ENCODE peak calls at places on chromosomes 5 and 9, in nine cellular contexts. L is activated CD8-positive, alpha-beta T cell treated with anti-CD3 and anti-CD28 coated beads, Interleukin-2, amount 10 ng/mL, durations not matched to agents 7 days and 5 days; M is NCI-H460; V is body of pancreas; G is RKO; N is ureter; D is Panc1; P is kidney tubule cell; Y is NCI-H1694 treated with DMSO at 0.1 percent for 48 hours. Z is an unnamed sample.

GRCh38 chr5:53766683-53767082 is 206.2 kb downstream of the NDUFS4 start:
- DNase-seq in N (no peak), Y (no peak), L (no peak), G (no peak), D (no peak), P (no peak), M (no peak), V (no peak), Z (no peak)

GRCh38 chr5:138944527-138945322 is 69.6 kb upstream of the LRRTM2 start:
- DNase-seq in N (no peak), M (no peak), D (no peak), Y (no peak), L (no peak), P (peak), V (no peak), G (no peak), Z (no peak)

GRCh38 chr9:117153021-117153420 is 261.8 kb downstream of the ASTN2 start:
- DNase-seq in N (no peak), G (peak), P (peak), V (no peak), Y (no peak), L (no peak), M (no peak), D (no peak), Z (no peak)

GRCh38 chr5:134506054-134507039 is 19.1 kb upstream of the JADE2 start:
- DNase-seq in V (peak), G (no peak), N (peak), D (no peak), P (peak), M (peak), L (no peak), Y (no peak), Z (no peak)

GRCh38 chr9:21311888-21312287 is 6.8 kb upstream of the IFNA5 start:
- DNase-seq in V (no peak), D (no peak), M (no peak), Y (no peak), N (no peak), G (no peak), L (no peak), P (peak), Z (no peak)

GRCh38 chr5:128271859-128272446 is 188.4 kb downstream of the SLC12A2 start:
- DNase-seq in D (peak), L (no peak), P (peak), G (peak), M (no peak), Y (no peak), V (no peak), N (no peak), Z (peak)

GRCh38 chr5:5492087-5492933 is 69.8 kb downstream of the ICE1 start:
- DNase-seq in M (peak), G (peak), L (peak), N (no peak), Y (peak), D (peak), P (peak), V (no peak), Z (peak)

GRCh38 chr5:368162-369084 is 46.9 kb downstream of the AHRR start:
- DNase-seq in M (no peak), L (peak), V (no peak), P (no peak), D (no peak), Y (no peak), N (peak), G (no peak), Z (no peak)

GRCh38 chr9:97128919-97129318 is 90.0 kb upstream of the CTSV start:
- DNase-seq in Y (no peak), V (no peak), P (no peak), G (no peak), D (no peak), N (no peak), M (no peak), L (no peak), Z (no peak)

GRCh38 chr5:172007795-172008465 is 1.5 kb upstream of the FBXW11 start:
- DNase-seq in L (no peak), N (no peak), D (no peak), G (peak), Y (no peak), V (no peak), M (no peak), P (peak), Z (peak)

GRCh38 chr5:66010476-66010875 is 84.1 kb downstream of the ERBIN start:
- DNase-seq in G (peak), M (no peak), Y (no peak), D (peak), L (no peak), V (no peak), N (no peak), P (no peak), Z (no peak)

GRCh38 chr5:37248970-37249819 is at the start of gene CPLANE1:
- DNase-seq in M (peak), G (peak), Y (peak), D (peak), P (peak), L (peak), N (peak), V (peak), Z (no peak)

GRCh38 chr9:113580041-113580953 is 116.8 kb downstream of the RGS3 start:
- DNase-seq in D (no peak), Y (no peak), L (peak), P (peak), G (no peak), N (peak), V (peak), M (no peak), Z (no peak)

GRCh38 chr5:107630184-107630583 is 40.6 kb downstream of the EFNA5 start:
- DNase-seq in D (no peak), V (no peak), L (no peak), G (no peak), Y (no peak), M (no peak), N (no peak), P (no peak), Z (no peak)

GRCh38 chr5:83714780-83715179 is 5.9 kb downstream of the HAPLN1 start:
- DNase-seq in D (no peak), P (no peak), G (no peak), V (no peak), N (no peak), M (no peak), Y (no peak), L (no peak), Z (no peak)

GRCh38 chr9:106897223-106897622 is 34.3 kb downstream of the ZNF462 start:
- DNase-seq in M (no peak), V (no peak), Y (no peak), G (no peak), D (no peak), L (no peak), N (no peak), P (peak), Z (no peak)

GRCh38 chr5:76855961-76856360 is 6.1 kb downstream of the S100Z start:
- DNase-seq in G (no peak), L (peak), D (no peak), Y (no peak), V (no peak), M (no peak), P (no peak), N (no peak), Z (peak)

GRCh38 chr5:144142030-144142825 is 28.2 kb downstream of the YIPF5 start:
- DNase-seq in G (peak), L (no peak), Y (peak), P (peak), D (peak), N (no peak), V (no peak), M (peak), Z (peak)

GRCh38 chr5:179246227-179246626 is 99.0 kb downstream of the ADAMTS2 start:
- DNase-seq in P (no peak), N (no peak), D (no peak), V (no peak), M (no peak), G (no peak), Y (no peak), L (no peak), Z (no peak)

GRCh38 chr5:16616536-16617271 is at the start of gene RETREG1:
- DNase-seq in G (peak), D (no peak), V (peak), Y (peak), N (peak), M (peak), P (peak), L (peak), Z (no peak)

GRCh38 chr9:137194388-137194787 is 5.9 kb downstream of the SSNA1 start:
- DNase-seq in D (no peak), Y (no peak), G (no peak), N (no peak), L (no peak), M (no peak), V (peak), P (no peak), Z (no peak)

GRCh38 chr5:13227520-13227919 is 717.0 kb downstream of the DNAH5 start:
- DNase-seq in D (no peak), P (no peak), Y (no peak), L (no peak), M (no peak), V (no peak), G (no peak), N (no peak), Z (no peak)

GRCh38 chr9:114434878-114435311 is 47.1 kb upstream of the AKNA start:
- DNase-seq in G (peak), Y (peak), D (peak), P (peak), V (peak), N (no peak), L (no peak), M (peak), Z (peak)